ENCODE peak calls at places on chromosomes 2 and 18, in nine cellular contexts. O, F, J, C, E, L, H, W and M are unnamed samples.
A peak's percentile ranks its signal among the peaks of the same experiment; 100 is the strongest.

GRCh38 chr2:176385219-176385618 is 116.0 kb downstream of the MTX2 start:
- DNase-seq in C (no peak), L (no peak), W (no peak), F (no peak), O (no peak), H (no peak), J (no peak), E (no peak), M (no peak)

GRCh38 chr18:37258819-37259218 is 306.8 kb downstream of the CELF4 start:
- DNase-seq in H (no peak), J (no peak), E (no peak), O (no peak), L (no peak), W (no peak), C (no peak), F (no peak), M (no peak)

GRCh38 chr2:169673106-169673505 is 21.1 kb downstream of the CFAP210 start:
- DNase-seq in E (no peak), W (no peak), J (no peak), C (no peak), L (no peak), H (no peak), O (no peak), F (no peak), M (no peak)

GRCh38 chr2:232058063-232058877 is 96.8 kb downstream of the DIS3L2 start:
- DNase-seq in F (no peak), E (no peak), H (no peak), O (no peak), C (no peak), W (no peak), J (no peak), L (no peak), M (peak; percentile 32)

GRCh38 chr2:74845217-74845751 is 11.4 kb downstream of the HK2 start:
- DNase-seq in L (peak; percentile 94), C (peak; percentile 61), O (peak; percentile 90), E (peak; percentile 18), J (peak; percentile 93), F (peak; percentile 58), W (peak; percentile 88), H (peak; percentile 62), M (no peak)

GRCh38 chr2:34892766-34893165 is 1293.7 kb upstream of the FAM98A start:
- DNase-seq in F (no peak), C (no peak), J (no peak), O (no peak), W (no peak), L (no peak), H (no peak), E (no peak), M (no peak)

GRCh38 chr18:58831610-58832009 is 33.1 kb upstream of the ZNF532 start:
- DNase-seq in L (peak; percentile 69), F (no peak), O (no peak), W (peak; percentile 80), H (no peak), E (no peak), C (no peak), J (no peak), M (no peak)

GRCh38 chr2:230902180-230902899 is 22.7 kb downstream of the GPR55 start:
- DNase-seq in J (peak; percentile 50), W (peak; percentile 74), O (peak; percentile 71), E (peak; percentile 74), L (peak; percentile 76), H (no peak), F (peak; percentile 89), C (peak; percentile 42), M (peak; percentile 82)

GRCh38 chr2:1709335-1709605 is 35.0 kb downstream of the PXDN start:
- DNase-seq in E (no peak), H (no peak), W (no peak), L (no peak), C (no peak), F (no peak), J (no peak), O (no peak), M (no peak)

GRCh38 chr2:157893611-157894010 is 17.5 kb upstream of the ACVR1 start:
- DNase-seq in C (no peak), F (no peak), E (no peak), J (no peak), L (no peak), H (no peak), W (no peak), O (no peak), M (no peak)

GRCh38 chr2:130355578-130356431 is at the start of gene PTPN18:
- DNase-seq in E (peak; percentile 92), O (peak; percentile 74), J (peak; percentile 88), H (peak; percentile 56), C (peak; percentile 61), L (peak; percentile 85), W (peak; percentile 82), F (peak; percentile 72), M (peak; percentile 89)
- TF ChIP-seq CTCF in E (peak; percentile 59), O (peak; percentile 58), J (no peak), H (peak; percentile 35), C (peak; percentile 50), L (peak; percentile 63), W (peak; percentile 36), F (peak; percentile 50), M (peak; percentile 56)

GRCh38 chr2:113977660-113978523 is 88.0 kb downstream of the ACTR3 start:
- DNase-seq in O (peak; percentile 63), F (peak; percentile 14), J (peak; percentile 85), C (peak; percentile 20), E (peak; percentile 42), W (peak; percentile 57), L (peak; percentile 72), H (no peak), M (peak; percentile 38)
- TF ChIP-seq CTCF in O (no peak), F (peak; percentile 34), J (peak; percentile 52), C (peak; percentile 49), E (peak; percentile 50), W (peak; percentile 54), L (peak; percentile 48), H (no peak), M (no peak)

DNA sequence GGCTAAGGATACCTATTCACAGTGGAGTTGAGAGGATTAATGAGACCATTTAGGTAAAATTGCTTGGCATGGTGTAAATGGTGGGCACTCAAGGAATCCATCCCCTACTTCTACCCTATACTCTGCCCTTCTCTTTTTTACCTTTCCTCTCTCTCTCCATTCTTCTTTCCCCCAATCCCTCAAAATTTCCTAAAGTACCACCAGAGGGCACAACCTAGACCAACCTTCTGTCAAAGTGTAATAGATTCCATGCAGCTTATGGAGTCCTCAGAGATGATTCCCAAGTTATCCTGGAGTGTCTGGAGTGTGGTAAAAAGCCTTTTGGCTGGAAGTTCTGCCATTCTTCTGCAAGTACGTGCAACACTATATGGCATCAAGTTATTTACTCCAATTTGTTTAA is 33.0 kb upstream of the CCDC195 start:
- DNase-seq in F (peak; percentile 41), C (no peak), E (peak; percentile 19), W (peak; percentile 23), H (no peak), J (no peak), L (no peak), O (peak; percentile 6), M (no peak)
- TF ChIP-seq CTCF in F (peak; percentile 62), C (peak; percentile 20), E (peak; percentile 44), W (peak; percentile 35), H (peak; percentile 27), J (peak; percentile 18), L (no peak), O (no peak), M (no peak)

DNA sequence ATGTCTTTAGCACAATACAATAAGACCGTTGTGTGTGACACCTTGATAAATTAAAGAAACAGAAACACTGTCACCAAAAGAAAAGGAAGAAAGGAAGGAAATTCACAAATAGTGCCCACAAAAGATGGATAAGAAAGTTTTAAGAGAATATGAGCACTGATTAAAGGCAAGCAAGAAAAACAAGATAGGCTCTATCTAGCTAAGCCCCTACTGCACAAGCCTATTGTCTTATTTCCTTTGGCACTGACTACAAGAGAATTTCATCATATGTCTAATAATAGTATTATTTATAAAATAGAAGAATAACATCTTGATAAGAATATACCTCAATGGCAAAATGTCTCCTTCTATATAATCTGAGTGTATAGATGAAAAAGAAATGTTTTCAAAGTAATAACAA is 335.7 kb downstream of the NCKAP5 start:
- DNase-seq in H (no peak), L (no peak), C (no peak), O (no peak), E (no peak), J (no peak), F (no peak), W (peak; percentile 29), M (no peak)
- TF ChIP-seq CTCF in H (no peak), L (no peak), C (no peak), O (no peak), E (no peak), J (no peak), F (no peak), W (no peak), M (no peak)

DNA sequence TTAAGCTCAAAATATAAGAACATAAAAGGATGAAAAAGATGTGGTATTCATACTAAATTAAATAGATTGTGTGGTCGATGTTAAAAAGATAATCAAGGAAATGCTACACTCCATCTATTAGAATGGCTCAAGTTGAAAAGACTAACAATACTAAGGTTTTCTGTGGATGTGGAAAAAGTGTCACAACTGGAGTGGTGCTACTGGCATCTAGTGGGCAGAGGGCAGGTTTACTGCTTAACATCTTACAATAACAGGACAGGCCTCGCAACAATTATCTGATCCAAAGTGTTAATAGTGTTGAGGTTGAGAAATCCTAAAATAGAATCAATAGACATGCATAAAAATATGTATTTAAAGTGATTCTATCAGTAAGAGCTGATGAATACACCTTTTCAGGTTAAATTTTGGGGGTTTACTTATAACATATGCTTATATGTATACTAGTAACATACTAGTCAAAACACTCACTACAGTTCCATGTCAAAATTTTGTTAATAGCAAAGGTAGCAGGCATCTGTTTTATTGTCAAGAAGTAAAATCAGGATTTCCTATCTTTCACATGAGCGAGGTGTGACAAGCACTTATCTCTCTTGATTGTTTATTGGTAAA is 91.5 kb upstream of the TMEFF2 start:
- DNase-seq in H (no peak), C (peak; percentile 23), O (peak; percentile 11), E (peak; percentile 47), J (no peak), F (peak; percentile 46), W (peak; percentile 81), L (peak; percentile 63), M (no peak)
- TF ChIP-seq CTCF in H (peak; percentile 57), C (peak; percentile 72), O (peak; percentile 47), E (peak; percentile 55), J (no peak), F (peak; percentile 74), W (peak; percentile 80), L (peak; percentile 76), M (peak; percentile 27)

GRCh38 chr2:152071518-152071917 is 27.3 kb downstream of the CACNB4 start:
- DNase-seq in C (no peak), J (no peak), W (no peak), H (no peak), F (no peak), L (no peak), O (no peak), E (no peak), M (no peak)
- TF ChIP-seq CTCF in C (no peak), J (no peak), W (no peak), H (no peak), F (no peak), L (no peak), O (no peak), E (no peak), M (no peak)